ENCODE peak calls at places on chromosome 9, in six cellular contexts. One of them, this sample, is unnamed.
A peak's percentile ranks its signal among the peaks of the same experiment; 100 is the strongest.

GRCh38 chr9:110208031-110208430 is at the start of gene C9orf152:
- DNase-seq in mesendoderm: no peak
- DNase-seq in left lung: peak; percentile 53
- DNase-seq in upper lobe of left lung: peak; percentile 66
- DNase-seq in right lobe of liver: no peak
- DNase-seq in fibroblast of lung: no peak
- DNase-seq in this sample: no peak

GRCh38 chr9:16572005-16572727 is 298.3 kb downstream of the BNC2 start:
- DNase-seq in upper lobe of left lung: no peak
- DNase-seq in fibroblast of lung: no peak
- DNase-seq in left lung: no peak
- DNase-seq in right lobe of liver: no peak
- DNase-seq in mesendoderm: no peak
- DNase-seq in this sample: no peak

GRCh38 chr9:35675732-35676392 is 2.1 kb downstream of the CA9 start:
- DNase-seq in mesendoderm: peak; percentile 86
- DNase-seq in fibroblast of lung: no peak
- DNase-seq in right lobe of liver: peak; percentile 56
- DNase-seq in left lung: peak; percentile 48
- DNase-seq in upper lobe of left lung: no peak
- DNase-seq in this sample: no peak

GRCh38 chr9:90102292-90102901 is 497.6 kb downstream of the GADD45G start:
- DNase-seq in left lung: peak; percentile 86
- DNase-seq in fibroblast of lung: peak; percentile 90
- DNase-seq in upper lobe of left lung: peak; percentile 95
- DNase-seq in right lobe of liver: peak; percentile 81
- DNase-seq in mesendoderm: peak; percentile 93
- DNase-seq in this sample: peak; percentile 90

GRCh38 chr9:120350596-120350995 is 229.4 kb downstream of the CDK5RAP2 start:
- DNase-seq in upper lobe of left lung: no peak
- DNase-seq in fibroblast of lung: no peak
- DNase-seq in right lobe of liver: no peak
- DNase-seq in left lung: no peak
- DNase-seq in mesendoderm: no peak
- DNase-seq in this sample: no peak

GRCh38 chr9:1743121-1743710 is 271.9 kb upstream of the SMARCA2 start:
- DNase-seq in left lung: no peak
- DNase-seq in upper lobe of left lung: no peak
- DNase-seq in mesendoderm: no peak
- DNase-seq in fibroblast of lung: no peak
- DNase-seq in right lobe of liver: no peak
- DNase-seq in this sample: no peak

GRCh38 chr9:69857131-69857530 is 36.5 kb downstream of the CFAP95 start:
- DNase-seq in left lung: no peak
- DNase-seq in upper lobe of left lung: no peak
- DNase-seq in mesendoderm: no peak
- DNase-seq in right lobe of liver: no peak
- DNase-seq in fibroblast of lung: peak; percentile 21
- DNase-seq in this sample: no peak

GRCh38 chr9:70411141-70411929 is 3.1 kb downstream of the KLF9 start:
- DNase-seq in right lobe of liver: peak; percentile 52
- DNase-seq in mesendoderm: no peak
- DNase-seq in fibroblast of lung: peak; percentile 89
- DNase-seq in left lung: peak; percentile 50
- DNase-seq in upper lobe of left lung: peak; percentile 73
- DNase-seq in this sample: peak; percentile 83

DNA sequence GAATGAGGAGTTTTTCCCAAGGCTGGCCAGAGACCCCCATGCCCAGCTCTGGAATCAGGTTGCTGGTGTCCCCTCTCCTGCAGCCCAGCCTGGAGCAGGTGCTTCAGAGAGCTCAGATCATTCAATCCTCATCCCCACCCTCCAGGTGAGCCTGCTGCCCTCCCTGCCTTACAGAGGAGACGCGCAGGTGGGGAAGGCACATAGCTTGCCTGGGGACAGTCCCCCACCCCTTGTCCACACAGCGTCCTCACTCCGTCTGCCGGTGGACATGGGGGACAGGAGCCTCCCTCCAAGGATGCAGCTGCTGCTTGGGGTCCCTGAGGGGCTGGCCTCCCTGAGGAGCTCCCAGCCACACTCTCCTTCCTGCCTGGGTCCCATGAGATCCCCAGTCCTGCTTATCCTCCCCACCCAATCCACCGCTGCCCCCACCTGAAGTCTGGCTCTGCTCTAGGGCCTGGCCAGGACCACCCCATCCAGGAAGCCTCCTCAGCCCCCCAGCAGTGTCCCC is 17.1 kb upstream of the QSOX2 start:
- DNase-seq in left lung: no peak
- DNase-seq in right lobe of liver: no peak
- DNase-seq in upper lobe of left lung: no peak
- DNase-seq in fibroblast of lung: no peak
- DNase-seq in mesendoderm: no peak
- DNase-seq in this sample: no peak
- H3K27ac ChIP-seq in left lung: no peak overlapping the region
- H3K27ac ChIP-seq in right lobe of liver: no peak overlapping the region
- H3K27ac ChIP-seq in upper lobe of left lung: no peak overlapping the region
- H3K27ac ChIP-seq in fibroblast of lung: no peak overlapping the region
- H3K27ac ChIP-seq in mesendoderm: no peak overlapping the region
- H3K27ac ChIP-seq in this sample: no peak overlapping the region

DNA sequence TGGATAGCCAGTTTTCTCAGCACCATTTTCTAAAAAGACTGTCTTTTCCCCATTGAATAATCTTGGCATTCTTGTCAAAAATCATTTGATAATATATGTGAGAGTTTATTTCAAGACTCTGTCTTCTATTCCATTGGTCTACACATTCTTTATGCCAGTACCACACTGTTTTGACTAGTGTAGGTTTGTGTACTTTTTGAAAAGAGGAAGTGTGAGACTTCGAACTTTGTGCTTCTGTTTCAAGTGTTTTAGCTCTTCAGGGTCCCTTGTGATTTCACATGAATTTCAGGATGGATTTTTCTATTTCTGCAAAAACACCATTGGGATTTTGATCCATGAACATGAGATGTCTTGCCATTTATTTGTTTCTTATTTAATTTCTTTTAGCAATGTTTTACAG is 78.5 kb upstream of the ALDH1A1 start:
- DNase-seq in fibroblast of lung: no peak
- DNase-seq in left lung: no peak
- DNase-seq in right lobe of liver: no peak
- DNase-seq in mesendoderm: no peak
- DNase-seq in upper lobe of left lung: no peak
- DNase-seq in this sample: no peak
- H3K4me1 ChIP-seq in fibroblast of lung: no peaks in the 10 kb centered on the region
- H3K4me1 ChIP-seq in left lung: no peaks in the 10 kb centered on the region
- H3K4me1 ChIP-seq in right lobe of liver: no peaks in the 10 kb centered on the region
- H3K4me1 ChIP-seq in mesendoderm: no peaks in the 10 kb centered on the region
- H3K4me1 ChIP-seq in upper lobe of left lung: no peaks in the 10 kb centered on the region
- H3K4me1 ChIP-seq in this sample: no peaks in the 10 kb centered on the region

GRCh38 chr9:128193469-128194096 is 2.2 kb upstream of the CIZ1 start:
- DNase-seq in left lung: no peak
- DNase-seq in mesendoderm: no peak
- DNase-seq in fibroblast of lung: no peak
- DNase-seq in right lobe of liver: no peak
- DNase-seq in upper lobe of left lung: no peak
- DNase-seq in this sample: no peak
- H3K27ac ChIP-seq in left lung: peak overlapping the region; percentile 85
- H3K27ac ChIP-seq in mesendoderm: no peak overlapping the region
- H3K27ac ChIP-seq in fibroblast of lung: peak overlapping the region; percentile 56
- H3K27ac ChIP-seq in right lobe of liver: no peak overlapping the region
- H3K27ac ChIP-seq in upper lobe of left lung: peak overlapping the region; percentile 89
- H3K27ac ChIP-seq in this sample: no peak overlapping the region

GRCh38 chr9:126806336-126806735 is 1.5 kb downstream of the ZBTB43 start:
- DNase-seq in left lung: no peak
- DNase-seq in fibroblast of lung: peak; percentile 62
- DNase-seq in mesendoderm: no peak
- DNase-seq in upper lobe of left lung: no peak
- DNase-seq in right lobe of liver: no peak
- DNase-seq in this sample: no peak
- H3K4me1 ChIP-seq in left lung: peaks cover 16% of the 10 kb centered on the region
- H3K4me1 ChIP-seq in fibroblast of lung: peaks cover 2% of the 10 kb centered on the region
- H3K4me1 ChIP-seq in mesendoderm: peaks cover 4% of the 10 kb centered on the region
- H3K4me1 ChIP-seq in upper lobe of left lung: peaks cover 22% of the 10 kb centered on the region
- H3K4me1 ChIP-seq in right lobe of liver: peaks cover 68% of the 10 kb centered on the region
- H3K4me1 ChIP-seq in this sample: peaks cover 8% of the 10 kb centered on the region

GRCh38 chr9:105858877-105859276 is 164.5 kb downstream of the TMEM38B start:
- DNase-seq in upper lobe of left lung: no peak
- DNase-seq in fibroblast of lung: no peak
- DNase-seq in mesendoderm: no peak
- DNase-seq in left lung: no peak
- DNase-seq in right lobe of liver: no peak
- DNase-seq in this sample: no peak
- H3K27ac ChIP-seq in upper lobe of left lung: no peak overlapping the region
- H3K27ac ChIP-seq in fibroblast of lung: no peak overlapping the region
- H3K27ac ChIP-seq in mesendoderm: no peak overlapping the region
- H3K27ac ChIP-seq in left lung: no peak overlapping the region
- H3K27ac ChIP-seq in right lobe of liver: no peak overlapping the region
- H3K27ac ChIP-seq in this sample: no peak overlapping the region

GRCh38 chr9:134348404-134349155 is 22.3 kb downstream of the RXRA start:
- DNase-seq in fibroblast of lung: no peak
- DNase-seq in right lobe of liver: no peak
- DNase-seq in left lung: no peak
- DNase-seq in upper lobe of left lung: no peak
- DNase-seq in mesendoderm: no peak
- DNase-seq in this sample: no peak
- H3K4me1 ChIP-seq in fibroblast of lung: no peaks in the 10 kb centered on the region
- H3K4me1 ChIP-seq in right lobe of liver: peaks cover 97% of the 10 kb centered on the region
- H3K4me1 ChIP-seq in left lung: peaks cover 10% of the 10 kb centered on the region
- H3K4me1 ChIP-seq in upper lobe of left lung: peaks cover 57% of the 10 kb centered on the region
- H3K4me1 ChIP-seq in mesendoderm: no peaks in the 10 kb centered on the region
- H3K4me1 ChIP-seq in this sample: no peaks in the 10 kb centered on the region

DNA sequence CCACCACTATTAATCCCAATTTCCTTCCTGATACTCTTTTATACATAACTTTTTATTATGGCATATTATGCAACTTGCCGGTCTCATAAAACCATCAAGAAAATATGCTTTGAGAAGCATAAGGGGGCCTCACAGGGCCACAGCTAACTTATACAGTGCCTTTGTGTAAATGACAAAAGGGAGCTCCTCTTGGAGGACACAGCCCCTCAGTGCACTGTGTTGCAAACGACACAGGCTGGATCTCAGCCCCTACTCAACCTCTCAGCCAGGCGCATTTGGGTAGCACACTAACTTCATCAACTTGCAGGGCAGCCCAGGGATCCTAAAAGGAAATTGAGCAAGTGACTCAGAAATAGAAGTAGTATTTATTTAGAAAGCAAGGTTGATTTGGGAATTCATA is 35.4 kb downstream of the RIGI start:
- DNase-seq in left lung: no peak
- DNase-seq in right lobe of liver: no peak
- DNase-seq in upper lobe of left lung: no peak
- DNase-seq in mesendoderm: no peak
- DNase-seq in fibroblast of lung: no peak
- DNase-seq in this sample: no peak
- H3K27ac ChIP-seq in left lung: no peak overlapping the region
- H3K27ac ChIP-seq in right lobe of liver: no peak overlapping the region
- H3K27ac ChIP-seq in upper lobe of left lung: no peak overlapping the region
- H3K27ac ChIP-seq in mesendoderm: no peak overlapping the region
- H3K27ac ChIP-seq in fibroblast of lung: no peak overlapping the region
- H3K27ac ChIP-seq in this sample: no peak overlapping the region

GRCh38 chr9:75462866-75463265 is 374.6 kb downstream of the OSTF1 start:
- DNase-seq in mesendoderm: no peak
- DNase-seq in upper lobe of left lung: no peak
- DNase-seq in right lobe of liver: no peak
- DNase-seq in fibroblast of lung: no peak
- DNase-seq in left lung: no peak
- DNase-seq in this sample: no peak
- H3K4me1 ChIP-seq in mesendoderm: no peaks in the 10 kb centered on the region
- H3K4me1 ChIP-seq in upper lobe of left lung: no peaks in the 10 kb centered on the region
- H3K4me1 ChIP-seq in right lobe of liver: no peaks in the 10 kb centered on the region
- H3K4me1 ChIP-seq in fibroblast of lung: no peaks in the 10 kb centered on the region
- H3K4me1 ChIP-seq in left lung: no peaks in the 10 kb centered on the region
- H3K4me1 ChIP-seq in this sample: no peaks in the 10 kb centered on the region

GRCh38 chr9:19154135-19154612 is 26.9 kb upstream of the PLIN2 start:
- DNase-seq in right lobe of liver: no peak
- DNase-seq in upper lobe of left lung: peak; percentile 75
- DNase-seq in fibroblast of lung: peak; percentile 97
- DNase-seq in left lung: peak; percentile 51
- DNase-seq in mesendoderm: peak; percentile 26
- DNase-seq in this sample: no peak
- H3K27ac ChIP-seq in right lobe of liver: peak overlapping the region; percentile 83
- H3K27ac ChIP-seq in upper lobe of left lung: peak overlapping the region; percentile 4
- H3K27ac ChIP-seq in fibroblast of lung: no peak overlapping the region
- H3K27ac ChIP-seq in left lung: peak overlapping the region; percentile 64
- H3K27ac ChIP-seq in mesendoderm: no peak overlapping the region
- H3K27ac ChIP-seq in this sample: no peak overlapping the region

GRCh38 chr9:88396836-88397577 is 8.8 kb downstream of the SPIN1 start:
- DNase-seq in upper lobe of left lung: no peak
- DNase-seq in left lung: no peak
- DNase-seq in right lobe of liver: no peak
- DNase-seq in fibroblast of lung: peak; percentile 66
- DNase-seq in mesendoderm: no peak
- DNase-seq in this sample: no peak

GRCh38 chr9:88400021-88400420 is 11.8 kb downstream of the SPIN1 start:
- DNase-seq in fibroblast of lung: peak; percentile 60
- DNase-seq in mesendoderm: peak; percentile 44
- DNase-seq in right lobe of liver: no peak
- DNase-seq in left lung: no peak
- DNase-seq in upper lobe of left lung: no peak
- DNase-seq in this sample: no peak

GRCh38 chr9:88392549-88392948 is 4.3 kb downstream of the SPIN1 start:
- DNase-seq in left lung: no peak
- DNase-seq in mesendoderm: no peak
- DNase-seq in fibroblast of lung: no peak
- DNase-seq in upper lobe of left lung: no peak
- DNase-seq in right lobe of liver: no peak
- DNase-seq in this sample: no peak

GRCh38 chr9:88403340-88403739 is 15.1 kb downstream of the SPIN1 start:
- DNase-seq in fibroblast of lung: no peak
- DNase-seq in upper lobe of left lung: no peak
- DNase-seq in left lung: no peak
- DNase-seq in mesendoderm: no peak
- DNase-seq in right lobe of liver: no peak
- DNase-seq in this sample: no peak

DNA sequence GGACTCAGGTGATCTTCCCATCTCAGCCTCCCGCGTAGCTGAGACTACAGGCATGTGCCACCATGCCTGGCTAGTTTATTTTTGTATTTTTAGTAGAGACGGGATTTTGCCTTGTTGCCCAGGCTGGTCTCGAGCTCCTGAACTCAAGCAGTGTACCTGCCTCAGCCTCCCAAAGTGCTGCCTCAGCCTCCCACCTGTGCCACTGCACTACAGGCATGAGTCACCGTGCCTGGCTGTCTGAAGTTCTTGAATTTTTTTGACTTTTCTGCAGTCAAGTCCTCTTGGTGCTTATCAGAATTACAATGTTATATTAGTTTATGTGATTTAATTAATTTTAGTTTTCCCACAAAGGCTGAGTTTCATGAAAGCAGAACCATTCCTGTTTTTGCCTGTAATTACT is 9.8 kb downstream of the SPIN1 start:
- DNase-seq in mesendoderm: no peak
- DNase-seq in right lobe of liver: no peak
- DNase-seq in fibroblast of lung: no peak
- DNase-seq in left lung: no peak
- DNase-seq in upper lobe of left lung: no peak
- DNase-seq in this sample: no peak
- H3K4me1 ChIP-seq in mesendoderm: peaks cover 2% of the 10 kb centered on the region
- H3K4me1 ChIP-seq in right lobe of liver: no peaks in the 10 kb centered on the region
- H3K4me1 ChIP-seq in fibroblast of lung: peaks cover 24% of the 10 kb centered on the region
- H3K4me1 ChIP-seq in left lung: no peaks in the 10 kb centered on the region
- H3K4me1 ChIP-seq in upper lobe of left lung: peaks cover 6% of the 10 kb centered on the region
- H3K4me1 ChIP-seq in this sample: no peaks in the 10 kb centered on the region

This sample was measured in SJCRH30.